ENCODE peak calls at places on chromosomes 12 and 14, in seven cellular contexts. V is activated CD4-positive, alpha-beta T cell treated with anti-CD3 and anti-CD28 coated beads for 24 hours; D is substantia nigra; U is amygdala; C is NCI-H526; M is right cardiac atrium; K is memory B cell. R is an unnamed sample.

GRCh38 chr14:83309211-83309610 is 1775.6 kb upstream of the SEL1L start:
- DNase-seq in V (no peak), D (no peak), U (no peak), C (no peak), M (no peak), K (no peak), R (no peak)

GRCh38 chr14:36973806-36974442 is 198.5 kb downstream of the SLC25A21 start:
- DNase-seq in V (no peak), D (no peak), U (no peak), C (no peak), M (no peak), K (no peak), R (peak)

GRCh38 chr14:91308337-91308736 is 63.8 kb upstream of the GPR68 start:
- DNase-seq in V (no peak), D (no peak), U (no peak), C (no peak), M (no peak), K (no peak), R (no peak)

GRCh38 chr12:117100851-117101673 is 1.8 kb upstream of the TESC start:
- DNase-seq in V (no peak), D (no peak), U (no peak), C (peak), M (no peak), K (no peak), R (no peak)

GRCh38 chr14:77338332-77338731 is 17.5 kb downstream of the GSTZ1 start:
- DNase-seq in V (no peak), D (no peak), U (no peak), C (no peak), M (no peak), K (no peak), R (no peak)

GRCh38 chr12:53452159-53453077 is 516 bp downstream of the PCBP2 start:
- DNase-seq in V (peak), D (peak), U (peak), C (peak), M (peak), K (peak), R (peak)

GRCh38 chr14:76941544-76942287 is 86.8 kb downstream of the IRF2BPL start:
- DNase-seq in V (no peak), D (no peak), U (no peak), C (no peak), M (no peak), K (no peak), R (no peak)

GRCh38 chr14:72924332-72924731 is 1.9 kb upstream of the DCAF4 start:
- DNase-seq in V (no peak), D (no peak), U (no peak), C (no peak), M (peak), K (no peak), R (no peak)

GRCh38 chr14:68377056-68377455 is 415.8 kb downstream of the ZFP36L1 start:
- DNase-seq in V (no peak), D (no peak), U (no peak), C (no peak), M (no peak), K (no peak), R (no peak)

GRCh38 chr12:59742831-59743230 is 147.0 kb downstream of the SLC16A7 start:
- DNase-seq in V (no peak), D (no peak), U (no peak), C (no peak), M (no peak), K (no peak), R (peak)

GRCh38 chr12:6778212-6778570 is 5.9 kb downstream of the LAG3 start:
- DNase-seq in V (no peak), D (no peak), U (peak), C (peak), M (peak), K (no peak), R (no peak)

GRCh38 chr14:101553393-101553792 is 7.9 kb upstream of the DIO3 start:
- DNase-seq in V (no peak), D (no peak), U (no peak), C (no peak), M (no peak), K (no peak), R (no peak)

GRCh38 chr12:68755536-68756243 is 9.7 kb downstream of the SLC35E3 start:
- DNase-seq in V (no peak), D (no peak), U (no peak), C (no peak), M (no peak), K (no peak), R (no peak)

GRCh38 chr12:47088021-47088944 is 8.5 kb upstream of the AMIGO2 start:
- DNase-seq in V (no peak), D (no peak), U (no peak), C (peak), M (no peak), K (no peak), R (peak)

GRCh38 chr12:15646586-15646985 is 142.6 kb downstream of the EPS8 start:
- DNase-seq in V (no peak), D (no peak), U (no peak), C (no peak), M (no peak), K (no peak), R (no peak)

GRCh38 chr14:76810953-76811400 is 1.7 kb downstream of the ANGEL1 start:
- DNase-seq in V (no peak), D (no peak), U (no peak), C (peak), M (no peak), K (no peak), R (peak)

GRCh38 chr12:26410686-26411085 is 215.3 kb downstream of the SSPN start:
- DNase-seq in V (no peak), D (no peak), U (no peak), C (no peak), M (no peak), K (no peak), R (no peak)

GRCh38 chr14:76698631-76699030 is 62.6 kb upstream of the VASH1 start:
- DNase-seq in V (no peak), D (no peak), U (no peak), C (no peak), M (no peak), K (no peak), R (no peak)

GRCh38 chr12:21656931-21657335 is 709 bp downstream of the LDHB start:
- DNase-seq in V (peak), D (no peak), U (no peak), C (peak), M (peak), K (peak), R (peak)

GRCh38 chr12:6635856-6636521 is at the start of gene LPAR5:
- DNase-seq in V (no peak), D (no peak), U (no peak), C (peak), M (peak), K (no peak), R (peak)

R was measured in brain microvascular endothelial cell.